ENCODE peak calls at places on chromosome 12, in ten cellular contexts. A is right cardiac atrium; G is cerebellar cortex; T is stimulated activated CD4-positive, alpha-beta T cell treated with anti-CD3 and anti-CD28 coated beads, Interleukin-2, amount 100 ng/mL, for 48 hours; R is ascending aorta; L is stomach; M is AG08395; H is WERI-Rb-1; N is body of pancreas; B is HFFc6. J is an unnamed sample.

GRCh38 chr12:104793280-104793679 is 164.8 kb downstream of the SLC41A2 start:
- DNase-seq in A (peak), B (peak), T (no peak), R (peak), H (no peak), N (no peak), G (no peak), M (peak), L (no peak), J (no peak)

GRCh38 chr12:15050664-15051063 is 77.8 kb downstream of the PDE6H start:
- DNase-seq in M (no peak), N (no peak), H (no peak), R (no peak), T (no peak), G (no peak), B (no peak), L (no peak), A (no peak), J (no peak)

GRCh38 chr12:43847427-43847826 is 11.5 kb downstream of the TMEM117 start:
- DNase-seq in B (peak), T (no peak), L (no peak), N (no peak), R (no peak), A (no peak), H (no peak), M (peak), G (no peak), J (no peak)

GRCh38 chr12:120363274-120363855 is 5.6 kb downstream of the MSI1 start:
- DNase-seq in N (no peak), T (no peak), G (no peak), M (no peak), R (no peak), L (no peak), H (peak), A (no peak), B (no peak), J (no peak)

GRCh38 chr12:89775336-89776005 is 66.8 kb upstream of the ATP2B1 start:
- DNase-seq in M (peak), T (no peak), R (no peak), B (peak), L (no peak), A (no peak), G (no peak), H (no peak), N (no peak), J (no peak)

GRCh38 chr12:9649532-9649940 is 20.0 kb upstream of the CLEC2D start:
- DNase-seq in N (no peak), T (peak), L (no peak), M (no peak), A (no peak), R (no peak), G (no peak), H (no peak), B (no peak), J (no peak)

GRCh38 chr12:94207467-94208432 is 59.4 kb downstream of the PLXNC1 start:
- DNase-seq in M (no peak), B (no peak), L (no peak), G (no peak), A (no peak), H (no peak), R (no peak), T (peak), N (no peak), J (no peak)

GRCh38 chr12:42145552-42146215 is 1.0 kb upstream of the GXYLT1 start:
- DNase-seq in B (no peak), L (no peak), H (no peak), N (no peak), G (peak), T (no peak), M (no peak), R (no peak), A (no peak), J (no peak)

GRCh38 chr12:15899282-15899870 is 11.8 kb upstream of the DERA start:
- DNase-seq in A (no peak), N (no peak), L (no peak), H (no peak), T (no peak), B (no peak), G (peak), R (no peak), M (peak), J (no peak)

GRCh38 chr12:71240941-71241340 is 83.1 kb upstream of the TSPAN8 start:
- DNase-seq in H (no peak), A (no peak), T (no peak), R (no peak), M (no peak), L (no peak), N (no peak), G (no peak), B (no peak), J (no peak)

GRCh38 chr12:48630346-48630745 is 51.7 kb downstream of the KANSL2 start:
- DNase-seq in L (no peak), A (no peak), R (no peak), M (no peak), N (no peak), G (no peak), T (no peak), H (no peak), B (no peak), J (no peak)

GRCh38 chr12:25942709-25943108 is 15.8 kb upstream of the RASSF8 start:
- DNase-seq in A (no peak), R (no peak), G (no peak), L (no peak), H (no peak), T (no peak), M (no peak), B (peak), N (no peak), J (no peak)

GRCh38 chr12:48787791-48788521 is 933 bp downstream of the ADCY6 start:
- DNase-seq in T (no peak), B (no peak), H (no peak), L (no peak), G (no peak), A (no peak), M (peak), R (no peak), N (no peak), J (no peak)

GRCh38 chr12:7209958-7210357 is 20.5 kb downstream of the PEX5 start:
- DNase-seq in R (no peak), T (no peak), A (no peak), B (no peak), H (no peak), M (no peak), G (no peak), L (no peak), N (no peak), J (no peak)

GRCh38 chr12:43106355-43106754 is 445.6 kb downstream of the ADAMTS20 start:
- DNase-seq in H (no peak), T (no peak), G (no peak), A (no peak), R (no peak), L (no peak), B (no peak), M (no peak), N (no peak), J (no peak)

GRCh38 chr12:114448618-114448933 is 42.6 kb upstream of the TBX5 start:
- DNase-seq in L (no peak), G (no peak), B (no peak), A (peak), H (no peak), R (no peak), T (no peak), N (no peak), M (no peak), J (no peak)

GRCh38 chr12:41486718-41487117 is 298.6 kb downstream of the PDZRN4 start:
- DNase-seq in G (no peak), H (no peak), R (no peak), M (peak), A (no peak), L (no peak), T (no peak), N (no peak), B (no peak), J (no peak)

GRCh38 chr12:69466867-69467266 is 3.3 kb upstream of the FRS2 start:
- DNase-seq in M (no peak), A (no peak), N (no peak), L (no peak), H (no peak), B (no peak), G (no peak), R (no peak), T (no peak), J (no peak)

GRCh38 chr12:113439606-113440030 is 17.4 kb downstream of the SDSL start:
- DNase-seq in T (no peak), M (peak), R (no peak), G (peak), N (peak), B (peak), L (peak), H (peak), A (peak), J (no peak)

GRCh38 chr12:77788231-77789168 is 42.2 kb upstream of the NAV3 start:
- DNase-seq in M (no peak), G (no peak), N (no peak), R (no peak), A (no peak), L (no peak), B (no peak), H (no peak), T (no peak), J (no peak)

GRCh38 chr12:128976120-128976519 is 122.8 kb downstream of the GLT1D1 start:
- DNase-seq in N (peak), T (no peak), L (no peak), R (no peak), M (no peak), H (peak), A (no peak), B (no peak), G (no peak), J (no peak)

GRCh38 chr12:78864483-78865296 is at the start of gene SYT1:
- DNase-seq in N (peak), R (peak), A (peak), M (peak), T (no peak), H (peak), B (peak), L (no peak), G (peak), J (peak)

GRCh38 chr12:55822228-55822627 is 4.4 kb downstream of the ORMDL2 start:
- DNase-seq in L (no peak), N (no peak), G (no peak), R (peak), B (no peak), T (no peak), M (no peak), A (peak), H (no peak), J (no peak)

GRCh38 chr12:60052483-60052882 is 456.7 kb downstream of the SLC16A7 start:
- DNase-seq in N (no peak), A (no peak), L (no peak), B (no peak), G (no peak), R (no peak), M (no peak), T (no peak), H (no peak), J (no peak)

GRCh38 chr12:15712823-15713663 is 76.1 kb downstream of the EPS8 start:
- DNase-seq in H (no peak), B (no peak), L (peak), A (peak), T (no peak), M (no peak), R (no peak), N (peak), G (no peak), J (no peak)

GRCh38 chr12:53219956-53220856 is 11.8 kb downstream of the RARG start:
- DNase-seq in H (peak), R (peak), L (peak), T (peak), M (peak), A (peak), N (peak), G (peak), B (peak), J (peak)

GRCh38 chr12:84994436-84994835 is 41.6 kb downstream of the TSPAN19 start:
- DNase-seq in L (no peak), B (no peak), N (no peak), M (no peak), T (no peak), A (no peak), H (no peak), R (no peak), G (no peak), J (no peak)

GRCh38 chr12:54509660-54510059 is 12.1 kb downstream of the NCKAP1L start:
- DNase-seq in M (no peak), G (no peak), A (no peak), B (no peak), L (no peak), N (no peak), T (no peak), R (no peak), H (no peak), J (no peak)

GRCh38 chr12:45613855-45614254 is 115.7 kb upstream of the ARID2 start:
- DNase-seq in A (no peak), H (no peak), T (no peak), N (no peak), G (no peak), L (no peak), B (no peak), R (no peak), M (no peak), J (no peak)

GRCh38 chr12:132582582-132583279 is 27.7 kb downstream of the LRCOL1 start:
- DNase-seq in L (no peak), N (no peak), A (peak), M (no peak), T (no peak), R (no peak), G (no peak), B (no peak), H (no peak), J (no peak)

GRCh38 chr12:44875417-44875953 is 630 bp downstream of the NELL2 start:
- DNase-seq in A (no peak), G (peak), H (peak), B (no peak), R (no peak), T (no peak), L (no peak), N (no peak), M (no peak), J (peak)

GRCh38 chr12:39935839-39936238 is 170.0 kb downstream of the SLC2A13 start:
- DNase-seq in R (no peak), H (no peak), L (no peak), M (no peak), N (no peak), T (no peak), G (no peak), A (no peak), B (no peak), J (no peak)

GRCh38 chr12:122880668-122881067 is 15.3 kb downstream of the VPS37B start:
- DNase-seq in H (peak), L (no peak), G (peak), N (no peak), B (peak), A (no peak), R (peak), M (no peak), T (peak), J (no peak)

GRCh38 chr12:57258977-57259970 is 8.3 kb upstream of the STAC3 start:
- DNase-seq in A (peak), R (no peak), H (no peak), G (no peak), M (no peak), T (no peak), B (no peak), L (peak), N (peak), J (peak)

GRCh38 chr12:6850796-6851152 is 312 bp downstream of the CDCA3 start:
- DNase-seq in A (no peak), H (no peak), T (no peak), G (no peak), M (no peak), N (no peak), L (no peak), B (no peak), R (no peak), J (peak)